ENCODE peak calls at places on chromosomes 4 and X, in nine cellular contexts. L is A549, I is GM23248, S is heart right ventricle, A is body of pancreas, P is ovary, U is IMR-90, Y is lung, G is left lung. M is an unnamed sample.

GRCh38 chr4:52983563-52984303 is 121.6 kb downstream of the RASL11B start:
- DNase-seq in L (peak; percentile 10), I (peak; percentile 79), S (no peak), A (no peak), P (no peak), U (peak; percentile 68), Y (no peak), G (no peak), M (peak; percentile 19)

GRCh38 chr4:80219301-80220025 is 22.2 kb downstream of the PRDM8 start:
- DNase-seq in L (no peak), I (peak; percentile 18), S (no peak), A (no peak), P (no peak), U (peak; percentile 60), Y (no peak), G (no peak), M (peak; percentile 40)

GRCh38 chrX:71532078-71532752 is 689 bp upstream of the OGT start:
- DNase-seq in L (peak; percentile 8), I (peak; percentile 75), S (no peak), A (peak; percentile 14), P (no peak), U (peak; percentile 66), Y (no peak), G (no peak), M (no peak)

GRCh38 chr4:125155251-125155650 is 159.5 kb upstream of the FAT4 start:
- DNase-seq in L (no peak), I (no peak), S (no peak), A (no peak), P (no peak), U (no peak), Y (no peak), G (no peak), M (no peak)

GRCh38 chrX:150227873-150228272 is 135.2 kb upstream of the MAMLD1 start:
- DNase-seq in L (no peak), I (no peak), S (no peak), A (no peak), P (no peak), U (no peak), Y (peak; percentile 22), G (no peak), M (no peak)

GRCh38 chr4:8274772-8275241 is 5.3 kb downstream of the HTRA3 start:
- DNase-seq in L (no peak), I (peak; percentile 99), S (peak; percentile 89), A (peak; percentile 36), P (peak; percentile 94), U (peak; percentile 93), Y (peak; percentile 61), G (peak; percentile 73), M (peak; percentile 94)

GRCh38 chr4:145530662-145531061 is 49.0 kb downstream of the SMAD1 start:
- DNase-seq in L (no peak), I (no peak), S (no peak), A (no peak), P (no peak), U (no peak), Y (no peak), G (no peak), M (no peak)

GRCh38 chr4:141686146-141686775 is 49.9 kb downstream of the IL15 start:
- DNase-seq in L (peak; percentile 31), I (peak; percentile 78), S (no peak), A (no peak), P (no peak), U (peak; percentile 52), Y (no peak), G (no peak), M (no peak)

GRCh38 chrX:147537172-147537571 is 374.5 kb upstream of the FMR1 start:
- DNase-seq in L (no peak), I (peak; percentile 0), S (no peak), A (no peak), P (no peak), U (no peak), Y (no peak), G (no peak), M (no peak)

GRCh38 chr4:83993774-83994173 is 457.9 kb downstream of the GPAT3 start:
- DNase-seq in L (no peak), I (no peak), S (no peak), A (no peak), P (no peak), U (no peak), Y (no peak), G (no peak), M (peak; percentile 19)

GRCh38 chr4:83109480-83110221 is 4.9 kb downstream of the PLAC8 start:
- DNase-seq in L (peak; percentile 9), I (peak; percentile 66), S (peak; percentile 36), A (peak; percentile 30), P (peak; percentile 33), U (peak; percentile 3), Y (no peak), G (peak; percentile 66), M (peak; percentile 75)

GRCh38 chr4:16120720-16121119 is 36.9 kb upstream of the PROM1 start:
- DNase-seq in L (no peak), I (no peak), S (no peak), A (no peak), P (no peak), U (peak; percentile 1), Y (no peak), G (no peak), M (no peak)

GRCh38 chr4:53591372-53591892 is at the start of gene LNX1:
- DNase-seq in L (no peak), I (no peak), S (no peak), A (peak; percentile 97), P (no peak), U (no peak), Y (peak; percentile 84), G (peak; percentile 84), M (no peak)

GRCh38 chr4:56787380-56787779 is 34.1 kb downstream of the SPINK2 start:
- DNase-seq in L (no peak), I (no peak), S (no peak), A (no peak), P (peak; percentile 43), U (no peak), Y (no peak), G (no peak), M (no peak)

GRCh38 chrX:129230850-129231512 is 292.3 kb downstream of the SMARCA1 start:
- DNase-seq in L (no peak), I (no peak), S (no peak), A (no peak), P (no peak), U (no peak), Y (no peak), G (no peak), M (no peak)

DNA sequence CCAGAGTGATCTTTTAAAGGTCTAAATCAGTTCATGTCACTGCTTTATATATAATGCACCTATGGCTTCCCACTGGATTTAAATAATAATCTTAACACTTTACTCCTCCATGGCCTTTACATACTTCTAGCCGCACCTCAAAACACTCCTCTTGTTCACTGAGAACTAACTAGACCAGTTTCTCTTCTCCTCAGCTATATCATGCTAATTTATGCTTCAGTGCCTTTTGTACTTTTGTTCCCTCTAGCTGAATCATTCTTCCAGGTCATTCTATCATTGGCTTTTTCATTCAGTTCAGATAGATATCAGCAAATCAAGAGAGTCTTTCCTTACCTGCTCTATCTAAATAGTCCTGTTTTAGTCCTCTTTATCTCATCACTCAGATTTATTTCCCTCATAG is 64.2 kb downstream of the TET2 start:
- DNase-seq in L (no peak), I (no peak), S (no peak), A (no peak), P (no peak), U (no peak), Y (no peak), G (no peak), M (no peak)
- H3K4me1 ChIP-seq in L (peaks cover 6% of the 10 kb centered on the region), I (peaks cover 6% of the 10 kb centered on the region), S (peaks cover 10% of the 10 kb centered on the region), A (no peaks in the 10 kb centered on the region), P (peaks cover 3% of the 10 kb centered on the region), U (peaks cover 5% of the 10 kb centered on the region), Y (no peaks in the 10 kb centered on the region), G (no peaks in the 10 kb centered on the region), M (no peaks in the 10 kb centered on the region)

GRCh38 chr4:79176351-79176750 is 149.5 kb downstream of the NAA11 start:
- DNase-seq in L (no peak), I (no peak), S (no peak), A (no peak), P (no peak), U (no peak), Y (no peak), G (no peak), M (no peak)

GRCh38 chr4:79177388-79177787 is 148.5 kb downstream of the NAA11 start:
- DNase-seq in L (no peak), I (no peak), S (no peak), A (no peak), P (no peak), U (no peak), Y (no peak), G (no peak), M (no peak)

GRCh38 chr4:79170077-79170476 is 155.8 kb downstream of the NAA11 start:
- DNase-seq in L (no peak), I (no peak), S (no peak), A (no peak), P (no peak), U (no peak), Y (no peak), G (no peak), M (no peak)

GRCh38 chr4:79174855-79175254 is 151.0 kb downstream of the NAA11 start:
- DNase-seq in L (no peak), I (no peak), S (no peak), A (no peak), P (no peak), U (no peak), Y (no peak), G (no peak), M (no peak)

GRCh38 chr4:79173186-79173585 is 152.7 kb downstream of the NAA11 start:
- DNase-seq in L (no peak), I (no peak), S (no peak), A (no peak), P (no peak), U (no peak), Y (no peak), G (no peak), M (no peak)
- H3K4me1 ChIP-seq in L (no peaks in the 10 kb centered on the region), I (no peaks in the 10 kb centered on the region), S (no peaks in the 10 kb centered on the region), A (no peaks in the 10 kb centered on the region), P (no peaks in the 10 kb centered on the region), U (no peaks in the 10 kb centered on the region), Y (no peaks in the 10 kb centered on the region), G (no peaks in the 10 kb centered on the region), M (no peaks in the 10 kb centered on the region)

DNA sequence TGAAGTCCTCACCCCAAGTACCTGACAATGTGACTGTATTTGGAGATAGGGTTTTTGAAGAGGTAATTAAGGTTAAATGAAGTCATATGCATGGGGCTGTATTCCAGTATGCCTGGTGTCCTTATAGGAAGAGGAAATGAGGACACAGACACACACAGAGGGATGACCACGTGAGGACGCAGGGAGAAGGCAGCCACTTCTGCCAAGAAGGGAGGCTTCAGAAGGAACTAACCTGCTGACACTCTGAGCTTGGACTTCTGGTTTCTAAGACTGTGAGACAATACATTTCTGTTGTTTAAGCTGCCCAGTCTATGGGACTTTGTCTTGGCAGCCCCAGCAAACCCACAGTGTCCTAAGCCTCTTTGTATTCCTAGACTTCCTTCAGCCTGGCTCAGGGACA is 3.0 kb upstream of the SLC2A9 start:
- DNase-seq in L (no peak), I (no peak), S (no peak), A (no peak), P (no peak), U (no peak), Y (no peak), G (peak; percentile 67), M (no peak)
- H3K4me1 ChIP-seq in L (peaks cover 12% of the 10 kb centered on the region), I (peaks cover 13% of the 10 kb centered on the region), S (peaks cover 54% of the 10 kb centered on the region), A (peaks cover 7% of the 10 kb centered on the region), P (peaks cover 4% of the 10 kb centered on the region), U (peaks cover 14% of the 10 kb centered on the region), Y (peaks cover 23% of the 10 kb centered on the region), G (peaks cover 50% of the 10 kb centered on the region), M (no peaks in the 10 kb centered on the region)

DNA sequence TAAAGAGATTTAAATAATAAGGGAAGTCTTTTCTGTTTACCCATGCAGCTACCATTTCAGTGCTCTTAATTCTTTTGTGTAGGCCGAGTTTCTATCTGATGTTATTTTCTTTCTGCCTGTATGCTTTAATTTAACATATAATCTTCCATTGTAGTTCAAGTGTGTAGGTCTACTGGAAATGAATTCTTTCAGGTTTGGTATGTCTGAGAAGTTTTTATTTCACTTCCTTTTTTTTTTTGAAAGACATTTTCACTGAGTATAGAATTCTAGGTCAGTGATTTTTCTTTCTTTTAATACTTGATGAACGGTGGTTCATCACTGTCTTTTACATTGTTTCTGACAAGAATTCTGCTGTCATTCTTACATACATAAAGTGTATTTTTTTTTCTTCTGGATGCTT is 42.1 kb downstream of the VAMP7 start:
- DNase-seq in L (no peak), I (no peak), S (no peak), A (no peak), P (no peak), U (no peak), Y (no peak), G (no peak), M (no peak)
- H3K4me1 ChIP-seq in L (no peaks in the 10 kb centered on the region), I (no peaks in the 10 kb centered on the region), S (no peaks in the 10 kb centered on the region), A (no peaks in the 10 kb centered on the region), P (no peaks in the 10 kb centered on the region), U (no peaks in the 10 kb centered on the region), Y (no peaks in the 10 kb centered on the region), G (no peaks in the 10 kb centered on the region), M (no peaks in the 10 kb centered on the region)